ENCODE peak calls at places on chromosomes 4 and X, in nine cellular contexts. F, B, P, Q, D, H, L, S and I are unnamed samples.

GRCh38 chrX:46837543-46838481 is 969 bp downstream of the RP2 start:
- DNase-seq in F (no peak), B (peak), P (no peak), Q (no peak), D (no peak), H (no peak), L (no peak), S (no peak), I (no peak)

GRCh38 chrX:152817082-152817744 is 13.3 kb downstream of the CETN2 start:
- DNase-seq in F (peak), B (peak), P (no peak), Q (peak), D (no peak), H (peak), L (peak), S (peak), I (no peak)

GRCh38 chrX:69493193-69493592 is 10.9 kb upstream of the NALF2 start:
- DNase-seq in F (peak), B (peak), P (no peak), Q (no peak), D (no peak), H (no peak), L (peak), S (no peak), I (no peak)

GRCh38 chrX:87434618-87435017 is 83.0 kb upstream of the KLHL4 start:
- DNase-seq in F (no peak), B (peak), P (no peak), Q (no peak), D (no peak), H (no peak), L (peak), S (no peak), I (no peak)

GRCh38 chr4:100462206-100462605 is 55.6 kb downstream of the EMCN start:
- DNase-seq in F (no peak), B (no peak), P (no peak), Q (no peak), D (no peak), H (no peak), L (peak), S (peak), I (no peak)

GRCh38 chrX:38175140-38175539 is 45.5 kb downstream of the SRPX start:
- DNase-seq in F (peak), B (peak), P (no peak), Q (peak), D (no peak), H (no peak), L (no peak), S (no peak), I (no peak)

GRCh38 chr4:152278505-152279301 is 257.2 kb downstream of the FBXW7 start:
- DNase-seq in F (no peak), B (no peak), P (no peak), Q (no peak), D (no peak), H (peak), L (no peak), S (no peak), I (no peak)

GRCh38 chrX:139930923-139931645 is 1.8 kb downstream of the ATP11C start:
- DNase-seq in F (peak), B (peak), P (no peak), Q (no peak), D (peak), H (no peak), L (peak), S (no peak), I (no peak)

GRCh38 chr4:182845618-182846017 is 71.6 kb downstream of the DCTD start:
- DNase-seq in F (no peak), B (no peak), P (no peak), Q (no peak), D (no peak), H (no peak), L (no peak), S (no peak), I (no peak)

GRCh38 chr4:159010563-159011260 is 92.2 kb upstream of the RAPGEF2 start:
- DNase-seq in F (no peak), B (no peak), P (no peak), Q (no peak), D (peak), H (peak), L (peak), S (peak), I (no peak)

GRCh38 chrX:119684916-119685224 is 8.1 kb downstream of the SEPTIN6 start:
- DNase-seq in F (no peak), B (no peak), P (no peak), Q (no peak), D (no peak), H (no peak), L (no peak), S (no peak), I (no peak)

GRCh38 chrX:119677654-119677981 is 15.3 kb downstream of the SEPTIN6 start:
- DNase-seq in F (no peak), B (no peak), P (no peak), Q (no peak), D (no peak), H (no peak), L (no peak), S (no peak), I (no peak)

GRCh38 chrX:119685225-119686066 is 7.5 kb downstream of the SEPTIN6 start:
- DNase-seq in F (no peak), B (peak), P (no peak), Q (no peak), D (no peak), H (peak), L (no peak), S (no peak), I (no peak)

GRCh38 chrX:119686087-119686639 is 6.8 kb downstream of the SEPTIN6 start:
- DNase-seq in F (peak), B (no peak), P (no peak), Q (no peak), D (no peak), H (no peak), L (no peak), S (peak), I (no peak)

GRCh38 chrX:119682019-119682989 is 10.7 kb downstream of the SEPTIN6 start:
- DNase-seq in F (no peak), B (no peak), P (no peak), Q (no peak), D (no peak), H (no peak), L (no peak), S (no peak), I (no peak)
- H3K4me3 ChIP-seq in F (no peak), B (no peak), P (no peak), Q (no peak), D (no peak), H (no peak), L (no peak), S (no peak), I (peak)

DNA sequence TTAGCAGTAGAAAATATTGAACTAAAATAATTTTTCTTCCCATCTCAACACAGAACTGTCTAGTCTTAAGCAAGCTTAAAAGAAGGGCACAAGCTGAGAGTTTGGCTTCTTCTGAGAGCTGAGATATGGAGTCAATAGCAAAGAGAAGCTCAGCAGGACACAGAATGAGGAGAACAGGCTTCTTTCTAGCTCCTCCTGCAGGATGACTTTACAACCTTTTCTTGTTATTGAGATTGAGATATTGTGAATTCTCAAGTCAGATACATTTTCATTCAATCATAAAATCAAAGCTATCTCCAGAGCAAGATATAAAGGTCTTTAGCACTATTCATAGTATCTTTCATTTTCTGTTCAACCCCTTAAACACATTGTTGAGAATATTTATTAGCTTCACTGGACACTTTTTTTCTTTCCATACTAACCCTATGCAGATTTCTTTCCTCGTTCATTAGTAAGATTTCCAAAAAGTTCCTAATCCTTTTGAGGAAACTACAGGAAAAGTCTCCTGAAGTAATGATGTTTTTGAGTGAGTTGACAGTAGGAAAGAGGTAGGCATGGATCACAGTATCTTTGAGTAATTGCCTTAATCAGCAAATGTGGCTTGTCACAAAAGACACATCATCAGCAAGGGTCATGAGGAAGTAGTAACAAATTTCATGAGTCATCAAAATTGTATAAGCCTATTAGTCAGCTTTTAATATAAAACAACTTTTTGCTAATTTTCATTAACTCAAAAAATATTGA is 17.8 kb upstream of the CXCL3 start:
- DNase-seq in F (no peak), B (no peak), P (no peak), Q (peak), D (no peak), H (no peak), L (peak), S (peak), I (no peak)
- TF ChIP-seq CTCF in F (peak), B (no peak), P (no peak), Q (peak), D (no peak), H (no peak), L (no peak), S (peak), I (no peak)

DNA sequence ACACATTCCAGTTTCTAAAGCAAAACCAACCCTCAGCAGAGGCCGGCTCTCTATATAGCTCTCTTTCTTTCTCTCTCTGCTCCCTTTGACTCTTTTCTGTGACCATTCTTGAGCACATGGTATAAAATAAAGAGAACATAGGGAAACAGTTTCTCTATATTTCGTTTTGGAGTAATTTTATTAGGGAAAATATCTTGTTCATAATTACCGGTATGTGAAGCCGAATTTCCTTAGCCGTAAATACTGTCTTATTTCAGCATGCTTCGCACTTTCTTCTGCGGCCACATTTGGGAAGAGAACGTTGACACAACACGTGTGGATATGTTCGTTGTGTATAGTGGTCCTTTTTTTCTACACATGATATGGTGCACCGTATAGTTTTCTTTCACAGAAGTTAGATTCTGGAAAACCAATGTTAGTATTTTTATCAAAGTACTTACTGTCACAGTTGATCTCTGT is 4.9 kb upstream of the LEF1 start:
- DNase-seq in F (no peak), B (no peak), P (no peak), Q (no peak), D (no peak), H (no peak), L (no peak), S (no peak), I (no peak)
- H3K4me3 ChIP-seq in F (peak), B (peak), P (peak), Q (peak), D (no peak), H (peak), L (peak), S (peak), I (peak)

DNA sequence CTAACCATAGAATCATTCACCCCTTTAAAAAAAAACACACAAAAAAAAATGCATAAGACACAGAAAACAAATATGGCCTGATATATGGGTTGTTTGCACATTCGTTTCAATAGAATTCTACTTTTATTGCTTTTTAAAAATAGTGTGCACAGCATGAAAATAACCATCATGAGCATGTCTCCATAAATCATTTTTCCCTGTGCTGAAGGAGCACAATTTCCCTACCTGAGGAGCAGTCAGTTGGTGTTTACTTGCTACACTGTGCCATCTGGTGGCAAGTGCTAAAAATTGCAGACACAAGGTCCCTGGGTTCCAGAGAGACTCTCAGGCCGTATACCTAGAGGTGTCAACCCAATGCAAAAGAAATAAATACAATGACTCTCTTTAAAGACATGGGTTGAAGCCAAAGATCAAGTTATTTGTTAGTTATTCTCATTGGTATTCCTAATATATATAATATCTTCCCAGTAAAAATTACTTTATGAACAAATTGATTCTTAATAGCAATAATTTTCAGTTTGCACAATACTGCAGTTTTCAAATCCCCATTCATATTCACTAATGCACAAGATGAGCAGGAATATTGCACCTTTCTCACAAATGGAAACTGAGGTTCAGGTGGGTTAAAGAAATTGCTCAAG is 551.4 kb downstream of the IQCM start:
- DNase-seq in F (peak), B (peak), P (peak), Q (peak), D (no peak), H (no peak), L (peak), S (peak), I (peak)
- TF ChIP-seq CTCF in F (peak), B (peak), P (peak), Q (peak), D (peak), H (no peak), L (peak), S (peak), I (peak)

GRCh38 chrX:2502120-2502667 is 1.4 kb upstream of the DHRSX start:
- DNase-seq in F (no peak), B (no peak), P (no peak), Q (no peak), D (no peak), H (no peak), L (no peak), S (no peak), I (no peak)

GRCh38 chrX:2502668-2503519 is 2.1 kb upstream of the DHRSX start:
- DNase-seq in F (no peak), B (no peak), P (no peak), Q (peak), D (no peak), H (no peak), L (peak), S (peak), I (no peak)

GRCh38 chrX:2500091-2500680 is 590 bp downstream of the DHRSX start:
- DNase-seq in F (peak), B (peak), P (no peak), Q (peak), D (peak), H (no peak), L (peak), S (peak), I (no peak)

GRCh38 chrX:2500681-2501151 is at the start of the genes DHRSX and ZBED1:
- DNase-seq in F (peak), B (no peak), P (no peak), Q (no peak), D (peak), H (no peak), L (peak), S (peak), I (no peak)

GRCh38 chrX:2501246-2502102 is 698 bp upstream of the DHRSX start:
- DNase-seq in F (no peak), B (no peak), P (no peak), Q (no peak), D (peak), H (no peak), L (no peak), S (no peak), I (no peak)
- H3K4me3 ChIP-seq in F (peak), B (peak), P (peak), Q (peak), D (no peak), H (no peak), L (peak), S (peak), I (peak)

GRCh38 chr4:76570141-76570989 is 135.3 kb downstream of the SHROOM3 start:
- DNase-seq in F (peak), B (no peak), P (no peak), Q (peak), D (no peak), H (no peak), L (no peak), S (no peak), I (no peak)
- TF ChIP-seq CTCF in F (no peak), B (no peak), P (no peak), Q (no peak), D (no peak), H (no peak), L (no peak), S (no peak), I (no peak)